ENCODE peak calls at places on chromosomes 13 and 19, in ten cellular contexts. G is spleen, V is GM13976, I is WTC11, K is Caco-2, E is cardiac fibroblast, F is neural crest cell, U is thoracic aorta, N is OCI-LY7, L is choroid plexus epithelial cell. Q is an unnamed sample.

GRCh38 chr19:44689290-44690130 is 9.4 kb upstream of the CEACAM16 start:
- DNase-seq in G (peak; percentile 90), V (peak; percentile 77), I (peak; percentile 94), K (peak; percentile 89), E (peak; percentile 85), F (peak; percentile 84), U (peak; percentile 33), N (peak; percentile 73), L (peak; percentile 80), Q (peak; percentile 94)

GRCh38 chr13:23822252-23822824 is 66.9 kb downstream of the MIPEP start:
- DNase-seq in G (no peak), V (no peak), I (no peak), K (no peak), E (no peak), F (no peak), U (no peak), N (no peak), L (no peak), Q (no peak)

GRCh38 chr13:68727165-68727564 is 1380.5 kb upstream of the ATXN8OS start:
- DNase-seq in G (no peak), V (no peak), I (no peak), K (no peak), E (no peak), F (no peak), U (no peak), N (no peak), L (no peak), Q (no peak)

GRCh38 chr13:98955336-98955735 is 22.5 kb downstream of the DOCK9 start:
- DNase-seq in G (no peak), V (no peak), I (no peak), K (no peak), E (no peak), F (no peak), U (no peak), N (no peak), L (no peak), Q (no peak)

GRCh38 chr13:71886880-71887279 is 19.9 kb upstream of the DACH1 start:
- DNase-seq in G (no peak), V (no peak), I (no peak), K (no peak), E (no peak), F (no peak), U (no peak), N (no peak), L (no peak), Q (no peak)

GRCh38 chr19:4624733-4625362 is 14.5 kb upstream of the TNFAIP8L1 start:
- DNase-seq in G (no peak), V (peak; percentile 55), I (peak; percentile 62), K (peak; percentile 48), E (peak; percentile 40), F (no peak), U (no peak), N (no peak), L (no peak), Q (peak; percentile 30)

GRCh38 chr13:40096357-40096911 is 441.0 kb downstream of the COG6 start:
- DNase-seq in G (no peak), V (no peak), I (no peak), K (no peak), E (no peak), F (no peak), U (no peak), N (peak; percentile 63), L (no peak), Q (no peak)

GRCh38 chr13:93227280-93227905 is 786 bp downstream of the GPC6 start:
- DNase-seq in G (no peak), V (peak; percentile 14), I (peak; percentile 56), K (no peak), E (peak; percentile 67), F (no peak), U (no peak), N (no peak), L (peak; percentile 65), Q (peak; percentile 58)

GRCh38 chr13:26498524-26499208 is 58.8 kb upstream of the WASF3 start:
- DNase-seq in G (no peak), V (no peak), I (no peak), K (no peak), E (peak; percentile 12), F (no peak), U (no peak), N (no peak), L (peak; percentile 44), Q (no peak)

GRCh38 chr19:22532388-22533310 is 101.5 kb upstream of the ZNF492 start:
- DNase-seq in G (no peak), V (no peak), I (no peak), K (no peak), E (no peak), F (no peak), U (peak; percentile 86), N (no peak), L (no peak), Q (no peak)

GRCh38 chr19:36103842-36104552 is 6.9 kb upstream of the OVOL3 start:
- DNase-seq in G (no peak), V (no peak), I (no peak), K (no peak), E (no peak), F (no peak), U (no peak), N (no peak), L (peak; percentile 13), Q (no peak)

GRCh38 chr19:30696514-30696913 is 324.3 kb downstream of the ZNF536 start:
- DNase-seq in G (no peak), V (no peak), I (peak; percentile 82), K (peak; percentile 19), E (peak; percentile 22), F (peak; percentile 38), U (no peak), N (peak; percentile 10), L (peak; percentile 44), Q (peak; percentile 74)

GRCh38 chr19:42252365-42253244 is 2.3 kb downstream of the ERF start:
- DNase-seq in G (peak; percentile 81), V (no peak), I (no peak), K (no peak), E (peak; percentile 50), F (peak; percentile 33), U (no peak), N (no peak), L (peak; percentile 55), Q (no peak)

GRCh38 chr13:113469582-113469981 is 16.3 kb upstream of the ADPRHL1 start:
- DNase-seq in G (no peak), V (no peak), I (no peak), K (no peak), E (no peak), F (no peak), U (no peak), N (no peak), L (no peak), Q (no peak)

GRCh38 chr13:28136916-28137315 is 1.4 kb upstream of the PAN3 start:
- DNase-seq in G (no peak), V (peak; percentile 43), I (no peak), K (no peak), E (no peak), F (no peak), U (no peak), N (peak; percentile 10), L (no peak), Q (no peak)

GRCh38 chr19:2841858-2842574 is 741 bp downstream of the ZNF555 start:
- DNase-seq in G (peak; percentile 82), V (peak; percentile 47), I (no peak), K (peak; percentile 15), E (no peak), F (no peak), U (no peak), N (peak; percentile 27), L (no peak), Q (no peak)

GRCh38 chr13:90883592-90883991 is 463.9 kb upstream of the MIR17HG start:
- DNase-seq in G (no peak), V (no peak), I (no peak), K (no peak), E (no peak), F (no peak), U (no peak), N (no peak), L (no peak), Q (no peak)
- TF ChIP-seq CTCF in G (no peak), V (no peak), I (no peak), K (no peak), E (no peak), F (no peak), U (no peak), N (peak; percentile 53), L (no peak), Q (no peak)

DNA sequence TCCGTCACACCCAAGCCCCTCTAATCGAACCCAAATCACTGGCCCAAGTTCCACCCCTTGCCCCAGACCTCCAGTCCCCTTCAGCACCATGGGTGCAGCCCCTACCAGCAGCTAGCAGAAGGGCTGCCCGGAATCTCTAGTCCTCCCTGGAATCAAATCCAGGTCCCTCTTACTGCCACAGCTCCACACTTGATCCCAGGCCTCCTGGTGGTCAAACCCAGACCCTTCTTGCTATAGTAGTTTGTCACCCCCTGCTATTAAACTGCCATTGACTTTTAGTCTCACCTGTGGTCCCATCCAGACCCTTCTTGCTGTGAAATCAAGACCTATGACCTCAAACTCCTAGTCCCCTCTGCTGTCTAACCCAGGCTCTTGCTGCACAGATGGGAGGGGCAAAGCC is 8.7 kb downstream of the HIPK4 start:
- DNase-seq in G (no peak), V (no peak), I (no peak), K (peak; percentile 29), E (no peak), F (no peak), U (no peak), N (no peak), L (no peak), Q (no peak)
- TF ChIP-seq CTCF in G (no peak), V (no peak), I (no peak), K (peak; percentile 32), E (peak; percentile 6), F (peak; percentile 34), U (no peak), N (peak; percentile 22), L (peak; percentile 37), Q (no peak)

GRCh38 chr13:77478645-77478997 is 56.9 kb upstream of the SCEL start:
- DNase-seq in G (no peak), V (no peak), I (no peak), K (no peak), E (no peak), F (no peak), U (no peak), N (no peak), L (no peak), Q (no peak)
- TF ChIP-seq CTCF in G (peak; percentile 2), V (no peak), I (no peak), K (no peak), E (no peak), F (peak; percentile 39), U (no peak), N (peak; percentile 23), L (no peak), Q (no peak)

DNA sequence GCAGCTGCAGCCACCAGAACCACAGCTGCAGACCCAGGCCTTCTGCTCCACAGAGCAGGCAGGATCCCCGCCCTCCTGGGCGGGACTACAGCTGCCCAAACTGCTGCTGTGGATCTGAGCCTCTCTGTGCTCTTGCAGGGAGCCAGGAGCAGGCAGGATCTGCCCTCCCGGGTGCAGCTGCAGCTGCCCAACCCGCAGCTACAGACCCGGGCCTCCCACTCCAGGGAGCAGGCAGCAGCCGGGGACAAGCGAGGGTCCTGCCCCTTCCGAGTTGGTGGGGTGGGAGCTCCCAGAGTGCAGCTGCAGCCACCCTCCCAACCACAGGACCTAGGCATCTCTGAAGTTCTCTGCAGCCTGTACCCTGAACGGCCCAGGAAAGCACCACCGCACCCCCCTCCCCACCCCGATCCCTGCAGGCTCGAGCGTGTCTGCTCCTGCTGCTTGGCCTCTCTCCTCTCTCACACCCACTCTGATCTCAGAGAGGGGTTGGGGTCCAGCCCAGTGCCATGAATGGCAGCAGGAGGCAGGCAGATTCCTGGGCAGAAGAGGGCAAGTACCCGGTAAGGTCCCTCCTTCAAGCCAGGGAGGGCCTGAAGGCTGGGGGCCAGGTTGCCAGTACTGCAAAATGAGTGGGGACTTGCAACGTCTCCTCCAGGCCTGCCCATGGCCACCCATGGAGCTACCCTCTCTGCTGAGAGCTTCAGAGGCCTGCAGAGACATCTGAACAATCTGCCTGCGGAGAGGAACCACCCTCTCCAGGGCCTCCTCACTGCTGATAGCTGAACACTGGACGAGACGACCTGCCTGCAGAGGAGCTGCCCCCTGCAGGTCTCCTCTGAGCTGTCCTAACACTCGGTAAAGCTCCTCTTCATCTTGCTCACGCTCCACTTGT is 16.4 kb upstream of the EMP3 start:
- DNase-seq in G (no peak), V (no peak), I (peak; percentile 51), K (peak; percentile 46), E (peak; percentile 46), F (no peak), U (no peak), N (peak; percentile 33), L (peak; percentile 84), Q (no peak)
- TF ChIP-seq CTCF in G (no peak), V (no peak), I (no peak), K (peak; percentile 39), E (peak; percentile 30), F (peak; percentile 42), U (no peak), N (peak; percentile 63), L (peak; percentile 79), Q (no peak)